ENCODE peak calls at places on chromosomes 4 and X, in nine cellular contexts. Q is fibroblast of the aortic adventitia, I is breast epithelium, P is epithelial cell of esophagus, G is fibroblast of mammary gland, A is cardiac muscle cell, O is coronary artery, F is glutamatergic neuron, T is fibroblast of lung. H is an unnamed sample.

GRCh38 chrX:125205918-125206665 is 113.6 kb upstream of the TEX13C start:
- DNase-seq in Q (no peak), I (no peak), P (no peak), G (no peak), A (peak), O (no peak), F (peak), T (no peak), H (no peak)

GRCh38 chr4:37662861-37663390 is 23.2 kb downstream of the RELL1 start:
- DNase-seq in Q (peak), I (no peak), P (no peak), G (no peak), A (peak), O (no peak), F (no peak), T (no peak), H (no peak)

GRCh38 chr4:88130544-88131305 is 27.7 kb downstream of the ABCG2 start:
- DNase-seq in Q (no peak), I (no peak), P (no peak), G (no peak), A (no peak), O (no peak), F (no peak), T (no peak), H (no peak)

GRCh38 chr4:82372502-82372873 is 1.3 kb downstream of the HNRNPD start:
- DNase-seq in Q (no peak), I (no peak), P (peak), G (peak), A (peak), O (no peak), F (no peak), T (peak), H (no peak)

GRCh38 chrX:106899841-106900240 is 3.3 kb downstream of the RIPPLY1 start:
- DNase-seq in Q (no peak), I (no peak), P (no peak), G (no peak), A (no peak), O (no peak), F (no peak), T (no peak), H (no peak)

GRCh38 chrX:23557070-23557469 is 110.2 kb upstream of the PRDX4 start:
- DNase-seq in Q (peak), I (no peak), P (no peak), G (no peak), A (no peak), O (no peak), F (no peak), T (peak), H (no peak)

GRCh38 chr4:30879841-30880240 is 159.7 kb downstream of the PCDH7 start:
- DNase-seq in Q (peak), I (no peak), P (no peak), G (no peak), A (no peak), O (no peak), F (no peak), T (no peak), H (no peak)

GRCh38 chr4:149884046-149884445 is 68.4 kb upstream of the IQCM start:
- DNase-seq in Q (peak), I (no peak), P (peak), G (peak), A (no peak), O (no peak), F (no peak), T (peak), H (no peak)

GRCh38 chr4:150789864-150790263 is 207.9 kb downstream of the MAB21L2 start:
- DNase-seq in Q (no peak), I (no peak), P (no peak), G (peak), A (no peak), O (no peak), F (no peak), T (no peak), H (no peak)

GRCh38 chrX:150899191-150899757 is 806 bp upstream of the CD99L2 start:
- DNase-seq in Q (peak), I (no peak), P (peak), G (peak), A (peak), O (peak), F (peak), T (peak), H (no peak)

GRCh38 chrX:64975491-64975890 is 759 bp downstream of the ZC4H2 start:
- DNase-seq in Q (peak), I (no peak), P (peak), G (peak), A (peak), O (no peak), F (peak), T (peak), H (no peak)

GRCh38 chrX:96770315-96770714 is 85.7 kb downstream of the DIAPH2 start:
- DNase-seq in Q (peak), I (no peak), P (peak), G (peak), A (peak), O (no peak), F (no peak), T (peak), H (no peak)

GRCh38 chr4:44629280-44629866 is 22.1 kb downstream of the YIPF7 start:
- DNase-seq in Q (peak), I (no peak), P (peak), G (peak), A (peak), O (no peak), F (no peak), T (peak), H (no peak)

GRCh38 chr4:20532871-20533870 is 167.1 kb upstream of the PACRGL start:
- DNase-seq in Q (peak), I (no peak), P (no peak), G (peak), A (no peak), O (no peak), F (no peak), T (peak), H (peak)

GRCh38 chr4:170990989-170991589 is 822.1 kb upstream of the GALNTL6 start:
- DNase-seq in Q (no peak), I (no peak), P (peak), G (peak), A (peak), O (no peak), F (no peak), T (no peak), H (no peak)
- TF ChIP-seq CTCF in Q (no peak), I (no peak), P (peak), G (peak), A (no peak), O (no peak), F (peak), T (no peak), H (peak)

GRCh38 chrX:3811331-3812311 is 98.2 kb upstream of the PRKX start:
- DNase-seq in Q (peak), I (no peak), P (peak), G (peak), A (peak), O (no peak), F (no peak), T (peak), H (no peak)
- TF ChIP-seq CTCF in Q (peak), I (no peak), P (peak), G (peak), A (peak), O (peak), F (no peak), T (peak), H (peak)

GRCh38 chr4:80334568-80334967 is 962 bp upstream of the CFAP299 start:
- DNase-seq in Q (no peak), I (no peak), P (no peak), G (no peak), A (no peak), O (no peak), F (no peak), T (no peak), H (no peak)

GRCh38 chr4:80340036-80340435 is 4.5 kb downstream of the CFAP299 start:
- DNase-seq in Q (peak), I (no peak), P (no peak), G (peak), A (no peak), O (no peak), F (no peak), T (peak), H (no peak)

GRCh38 chr4:80335554-80336358 is at the start of gene CFAP299:
- DNase-seq in Q (peak), I (peak), P (peak), G (peak), A (peak), O (peak), F (peak), T (peak), H (no peak)

GRCh38 chr4:80335226-80335553 is 340 bp upstream of the CFAP299 start:
- DNase-seq in Q (no peak), I (no peak), P (no peak), G (no peak), A (no peak), O (no peak), F (no peak), T (no peak), H (no peak)

DNA sequence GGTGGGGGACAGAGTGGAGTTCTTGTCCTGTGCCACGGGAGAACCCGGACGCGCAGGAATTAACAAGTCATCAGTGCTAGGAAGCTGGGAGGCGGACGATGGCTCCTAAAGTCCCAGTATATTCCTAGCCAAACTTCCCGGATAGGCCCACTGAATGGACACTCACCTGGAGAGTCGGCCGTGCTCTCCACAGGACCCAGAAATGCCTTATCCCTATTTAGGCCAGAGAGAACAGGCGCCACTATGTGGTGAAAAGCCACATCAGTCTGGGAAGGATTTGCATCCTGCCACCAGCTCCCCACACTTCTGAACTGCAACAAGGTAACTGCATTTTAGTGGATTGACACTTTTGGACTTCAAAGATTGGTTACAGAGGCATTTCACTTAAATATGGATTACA is 1.1 kb downstream of the CFAP299 start:
- DNase-seq in Q (peak), I (no peak), P (peak), G (peak), A (peak), O (no peak), F (no peak), T (peak), H (no peak)
- TF ChIP-seq CTCF in Q (peak), I (no peak), P (peak), G (peak), A (peak), O (no peak), F (peak), T (peak), H (peak)

DNA sequence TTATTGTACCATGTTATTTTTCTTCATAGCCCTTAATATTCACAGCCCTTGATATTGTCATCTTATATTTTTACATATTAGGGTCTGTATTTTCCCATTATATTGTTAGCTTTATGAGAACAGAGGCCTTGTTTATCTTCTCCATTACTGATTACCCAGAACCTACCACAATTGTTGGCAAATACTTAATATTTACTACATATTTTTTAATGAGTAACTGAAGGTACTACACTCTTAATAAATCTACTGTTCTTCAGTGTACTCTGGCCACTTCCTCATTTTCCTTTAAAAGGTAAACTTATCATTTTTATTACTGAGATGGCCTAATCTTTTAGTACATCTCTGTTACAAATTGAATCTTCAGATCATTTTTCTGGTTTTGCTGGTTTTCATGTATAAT is 133.5 kb downstream of the COL4A5 start:
- DNase-seq in Q (no peak), I (no peak), P (no peak), G (no peak), A (no peak), O (no peak), F (no peak), T (no peak), H (no peak)
- TF ChIP-seq CTCF in Q (no peak), I (no peak), P (no peak), G (no peak), A (no peak), O (no peak), F (no peak), T (no peak), H (no peak)

DNA sequence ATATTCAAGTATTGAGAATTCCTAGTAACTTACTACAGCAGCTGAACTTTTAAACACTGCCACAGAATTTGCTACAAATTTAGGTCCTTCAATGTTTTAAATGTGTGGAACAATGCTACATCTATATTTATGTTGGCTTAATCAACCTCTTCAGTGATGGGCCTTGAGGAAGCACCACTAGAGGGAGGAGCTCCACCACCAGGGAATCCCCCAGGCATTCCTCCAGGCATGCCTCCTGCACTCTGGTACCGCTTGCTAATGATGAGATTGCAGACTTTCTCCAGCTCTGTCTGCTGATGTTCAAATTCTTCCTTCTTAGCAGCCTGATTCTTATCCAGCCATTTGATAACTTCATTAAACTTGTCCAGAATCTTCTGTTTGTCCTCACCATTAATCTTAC is 190.8 kb downstream of the HTR2C start:
- DNase-seq in Q (peak), I (no peak), P (peak), G (peak), A (peak), O (no peak), F (no peak), T (no peak), H (no peak)
- TF ChIP-seq CTCF in Q (no peak), I (no peak), P (no peak), G (peak), A (peak), O (no peak), F (no peak), T (no peak), H (no peak)

GRCh38 chr4:119870868-119871267 is 195.8 kb downstream of the MAD2L1 start:
- DNase-seq in Q (no peak), I (no peak), P (no peak), G (no peak), A (no peak), O (no peak), F (no peak), T (no peak), H (no peak)
- TF ChIP-seq CTCF in Q (no peak), I (no peak), P (no peak), G (no peak), A (no peak), O (no peak), F (no peak), T (no peak), H (no peak)

GRCh38 chr4:108512615-108513505 is 107.5 kb upstream of the RPL34 start:
- DNase-seq in Q (peak), I (no peak), P (peak), G (peak), A (peak), O (no peak), F (peak), T (peak), H (no peak)
- TF ChIP-seq CTCF in Q (peak), I (no peak), P (peak), G (peak), A (peak), O (no peak), F (no peak), T (peak), H (peak)

DNA sequence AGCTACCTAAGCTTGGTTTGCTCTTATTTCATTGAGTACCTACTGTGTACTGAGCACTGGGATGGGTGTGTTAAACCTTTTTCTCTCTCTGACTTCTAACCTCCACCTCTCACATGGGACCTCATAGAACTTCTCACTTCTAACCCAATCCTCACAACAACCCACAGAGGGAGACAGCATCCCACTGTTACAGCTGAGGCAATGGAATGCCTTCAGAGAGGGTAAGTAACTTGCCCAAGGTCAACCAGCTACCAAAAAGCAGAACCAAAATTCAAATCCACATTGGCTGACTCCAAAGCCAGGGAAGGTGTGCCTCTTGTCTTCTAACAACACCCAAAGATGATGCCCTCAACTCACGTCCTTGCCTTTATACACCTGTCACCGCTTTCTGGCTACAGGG is 5.4 kb downstream of the SEL1L3 start:
- DNase-seq in Q (no peak), I (no peak), P (no peak), G (peak), A (no peak), O (no peak), F (no peak), T (no peak), H (no peak)
- TF ChIP-seq CTCF in Q (peak), I (no peak), P (no peak), G (peak), A (no peak), O (no peak), F (no peak), T (peak), H (no peak)